ENCODE peak calls at places on chromosomes 5 and 9, in nine cellular contexts. G, D, Q, U, S, N, I, H and L are unnamed samples. For H3K4me1, the result is how much of the 10 kb centered on the place peaks cover.

GRCh38 chr5:1392261-1392660 is 47.4 kb upstream of the CLPTM1L start:
- DNase-seq in G (no peak), D (no peak), Q (no peak), U (no peak), S (no peak), N (no peak), I (no peak), H (peak), L (no peak)

GRCh38 chr9:130962418-130963316 is 23.6 kb upstream of the FIBCD1 start:
- DNase-seq in G (no peak), D (peak), Q (no peak), U (no peak), S (no peak), N (peak), I (peak), H (no peak), L (no peak)

GRCh38 chr5:11105706-11106105 is 344.7 kb upstream of the DAP start:
- DNase-seq in G (no peak), D (no peak), Q (no peak), U (no peak), S (no peak), N (no peak), I (no peak), H (no peak), L (no peak)

GRCh38 chr5:133245191-133246052 is 193.6 kb downstream of the HSPA4 start:
- DNase-seq in G (no peak), D (no peak), Q (no peak), U (no peak), S (no peak), N (no peak), I (no peak), H (no peak), L (peak)

GRCh38 chr5:179599566-179599965 is 23.9 kb downstream of the HNRNPH1 start:
- DNase-seq in G (no peak), D (no peak), Q (no peak), U (no peak), S (no peak), N (no peak), I (no peak), H (no peak), L (no peak)

GRCh38 chr5:77925503-77925902 is 149.4 kb upstream of the TBCA start:
- DNase-seq in G (no peak), D (no peak), Q (no peak), U (no peak), S (no peak), N (no peak), I (no peak), H (no peak), L (no peak)

GRCh38 chr9:129520981-129521380 is 99.9 kb downstream of the C9orf50 start:
- DNase-seq in G (no peak), D (no peak), Q (no peak), U (no peak), S (no peak), N (no peak), I (no peak), H (no peak), L (no peak)

GRCh38 chr9:98501776-98502175 is 207.0 kb downstream of the GABBR2 start:
- DNase-seq in G (no peak), D (no peak), Q (no peak), U (no peak), S (peak), N (no peak), I (no peak), H (no peak), L (no peak)

GRCh38 chr9:120891255-120891954 is 14.4 kb upstream of the PHF19 start:
- DNase-seq in G (no peak), D (no peak), Q (peak), U (no peak), S (no peak), N (no peak), I (no peak), H (no peak), L (no peak)

GRCh38 chr9:100937377-100937776 is 91.2 kb upstream of the PLPPR1 start:
- DNase-seq in G (no peak), D (no peak), Q (no peak), U (no peak), S (no peak), N (no peak), I (no peak), H (no peak), L (no peak)

GRCh38 chr5:3258050-3258449 is 337.6 kb upstream of the IRX1 start:
- DNase-seq in G (no peak), D (no peak), Q (no peak), U (no peak), S (no peak), N (no peak), I (no peak), H (no peak), L (no peak)

GRCh38 chr5:38678079-38678478 is 121.6 kb upstream of the LIFR start:
- DNase-seq in G (no peak), D (no peak), Q (no peak), U (no peak), S (no peak), N (no peak), I (no peak), H (no peak), L (no peak)

GRCh38 chr9:37784291-37784639 is 599 bp downstream of the EXOSC3 start:
- DNase-seq in G (no peak), D (no peak), Q (no peak), U (no peak), S (no peak), N (no peak), I (no peak), H (no peak), L (no peak)

GRCh38 chr5:72559866-72560766 is 52.9 kb upstream of the ZNF366 start:
- DNase-seq in G (no peak), D (no peak), Q (no peak), U (no peak), S (no peak), N (no peak), I (no peak), H (no peak), L (no peak)

GRCh38 chr9:115289757-115290208 is 171.8 kb upstream of the TNC start:
- DNase-seq in G (no peak), D (no peak), Q (no peak), U (no peak), S (no peak), N (no peak), I (no peak), H (no peak), L (no peak)

GRCh38 chr5:74762599-74762998 is 4.3 kb downstream of the GFM2 start:
- DNase-seq in G (no peak), D (no peak), Q (no peak), U (no peak), S (no peak), N (no peak), I (no peak), H (no peak), L (no peak)

GRCh38 chr5:180647465-180647864 is 1.9 kb downstream of the FLT4 start:
- DNase-seq in G (no peak), D (no peak), Q (no peak), U (no peak), S (no peak), N (no peak), I (no peak), H (peak), L (no peak)

GRCh38 chr9:134333234-134333873 is 7.1 kb downstream of the RXRA start:
- DNase-seq in G (no peak), D (peak), Q (no peak), U (peak), S (no peak), N (peak), I (no peak), H (peak), L (peak)

GRCh38 chr9:129160712-129161533 is 17.1 kb downstream of the IER5L start:
- DNase-seq in G (no peak), D (no peak), Q (no peak), U (no peak), S (no peak), N (no peak), I (no peak), H (no peak), L (no peak)

GRCh38 chr5:14818931-14819790 is 52.4 kb downstream of the ANKH start:
- DNase-seq in G (no peak), D (no peak), Q (no peak), U (no peak), S (no peak), N (no peak), I (no peak), H (no peak), L (no peak)

GRCh38 chr5:93585054-93585751 is 2.2 kb downstream of the NR2F1 start:
- DNase-seq in G (peak), D (no peak), Q (no peak), U (no peak), S (no peak), N (no peak), I (no peak), H (no peak), L (peak)

GRCh38 chr5:125416055-125416454 is 669.6 kb upstream of the ZNF608 start:
- DNase-seq in G (no peak), D (no peak), Q (no peak), U (no peak), S (no peak), N (no peak), I (no peak), H (no peak), L (no peak)

GRCh38 chr9:92763721-92764380 is 782 bp downstream of the BICD2 start:
- DNase-seq in G (peak), D (peak), Q (peak), U (peak), S (no peak), N (no peak), I (no peak), H (peak), L (peak)

GRCh38 chr5:31381299-31381698 is 150.6 kb downstream of the DROSHA start:
- DNase-seq in G (no peak), D (no peak), Q (no peak), U (no peak), S (no peak), N (no peak), I (no peak), H (no peak), L (no peak)

GRCh38 chr5:123819401-123819800 is 307.4 kb downstream of the CSNK1G3 start:
- DNase-seq in G (no peak), D (no peak), Q (no peak), U (no peak), S (no peak), N (no peak), I (no peak), H (no peak), L (no peak)

GRCh38 chr5:55570026-55570425 is 35.3 kb upstream of the PLPP1 start:
- DNase-seq in G (no peak), D (no peak), Q (no peak), U (no peak), S (no peak), N (no peak), I (no peak), H (no peak), L (no peak)

GRCh38 chr5:173759696-173760095 is 128.5 kb upstream of the CPEB4 start:
- DNase-seq in G (no peak), D (peak), Q (no peak), U (no peak), S (no peak), N (no peak), I (no peak), H (no peak), L (no peak)
- TF ChIP-seq CTCF in G (no peak), D (no peak), Q (no peak), U (no peak), S (no peak), N (no peak), I (no peak), H (no peak), L (no peak)

GRCh38 chr5:173923236-173924104 is 35.3 kb downstream of the CPEB4 start:
- DNase-seq in G (no peak), D (no peak), Q (peak), U (no peak), S (no peak), N (no peak), I (no peak), H (no peak), L (no peak)
- H3K4me1 ChIP-seq in G (half or more), D (half or more), Q (half or more), U (half or more), S (half or more), N (half or more), I (half or more), H (half or more), L (under half)

DNA sequence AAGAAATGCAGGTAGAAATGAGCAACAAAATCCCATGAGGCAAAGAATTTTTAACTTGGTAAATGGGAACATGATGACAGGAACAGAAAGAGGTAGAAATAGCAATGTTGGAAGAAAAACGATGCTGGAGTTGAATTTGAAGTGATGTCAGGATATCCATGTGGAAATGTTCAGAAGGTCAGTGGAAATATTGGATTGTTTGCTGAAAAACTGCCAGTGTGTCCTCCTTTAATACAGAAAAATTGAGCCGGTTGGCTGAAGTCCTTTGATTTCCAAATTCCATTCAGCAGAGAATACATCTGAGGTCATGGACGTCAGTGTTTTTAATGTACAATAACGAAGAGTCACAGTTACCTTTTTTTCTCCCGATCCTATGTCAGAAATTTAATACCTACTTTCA is 110.0 kb upstream of the DMAC1 start:
- DNase-seq in G (no peak), D (no peak), Q (no peak), U (no peak), S (no peak), N (no peak), I (no peak), H (no peak), L (no peak)
- TF ChIP-seq CTCF in G (no peak), D (no peak), Q (no peak), U (no peak), S (no peak), N (no peak), I (no peak), H (no peak), L (no peak)

DNA sequence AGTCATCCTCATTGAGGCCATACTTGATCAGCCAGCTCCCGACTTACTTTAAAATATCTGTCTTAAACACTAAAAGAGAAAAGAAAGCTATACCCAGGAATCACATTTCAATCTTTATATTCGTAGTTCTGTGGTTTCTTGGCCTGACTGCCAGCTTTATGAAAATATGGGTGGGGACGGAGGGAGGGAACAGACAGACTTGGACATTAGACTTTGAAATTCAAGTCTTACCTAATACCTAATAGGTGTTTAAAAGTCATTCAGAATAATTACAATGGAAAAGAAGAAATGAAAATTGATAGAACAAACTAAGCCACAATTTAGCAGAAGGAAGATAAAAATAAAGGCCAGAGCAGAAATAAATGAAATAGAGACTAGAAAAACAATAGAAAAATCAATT is 604.8 kb upstream of the RORB start:
- DNase-seq in G (no peak), D (no peak), Q (no peak), U (no peak), S (no peak), N (no peak), I (no peak), H (no peak), L (no peak)
- H3K4me1 ChIP-seq in G (under half), D (under half), Q (under half), U (under half), S (under half), N (under half), I (under half), H (under half), L (under half)